ENCODE peak calls at places on chromosomes 16 and 17, in nine cellular contexts. Z, X, U, F, K, T, C, M and P are unnamed samples.

GRCh38 chr17:8522577-8522976 is 86.9 kb downstream of the NDEL1 start:
- DNase-seq in Z (no peak), X (no peak), U (no peak), F (no peak), K (no peak), T (no peak), C (no peak), M (no peak), P (no peak)

GRCh38 chr16:8901318-8901861 is 19.2 kb downstream of the LITAFD start:
- DNase-seq in Z (no peak), X (no peak), U (no peak), F (no peak), K (no peak), T (no peak), C (no peak), M (no peak), P (no peak)

GRCh38 chr16:3637371-3637923 is 17.0 kb upstream of the DNASE1 start:
- DNase-seq in Z (no peak), X (peak), U (no peak), F (no peak), K (no peak), T (no peak), C (no peak), M (no peak), P (no peak)

GRCh38 chr17:52158450-52159042 is at the start of gene CA10:
- DNase-seq in Z (no peak), X (no peak), U (no peak), F (no peak), K (no peak), T (no peak), C (no peak), M (no peak), P (no peak)

GRCh38 chr17:8894673-8895578 is 27.5 kb upstream of the PIK3R6 start:
- DNase-seq in Z (no peak), X (peak), U (no peak), F (peak), K (peak), T (peak), C (peak), M (peak), P (peak)

GRCh38 chr17:27425991-27426390 is 30.3 kb upstream of the KSR1 start:
- DNase-seq in Z (no peak), X (no peak), U (no peak), F (no peak), K (no peak), T (no peak), C (no peak), M (no peak), P (no peak)

GRCh38 chr16:19817875-19818274 is 66.8 kb downstream of the GPRC5B start:
- DNase-seq in Z (no peak), X (no peak), U (no peak), F (no peak), K (no peak), T (no peak), C (no peak), M (no peak), P (no peak)

GRCh38 chr17:59151591-59151990 is 3.4 kb downstream of the SKA2 start:
- DNase-seq in Z (no peak), X (no peak), U (no peak), F (no peak), K (no peak), T (no peak), C (no peak), M (no peak), P (no peak)

GRCh38 chr17:15893333-15894024 is 51.5 kb upstream of the ADORA2B start:
- DNase-seq in Z (no peak), X (no peak), U (no peak), F (no peak), K (no peak), T (no peak), C (no peak), M (no peak), P (no peak)

GRCh38 chr16:76955629-76956028 is 235.4 kb upstream of the MON1B start:
- DNase-seq in Z (no peak), X (no peak), U (no peak), F (no peak), K (no peak), T (peak), C (no peak), M (peak), P (no peak)

GRCh38 chr16:57711-58110 is 4.1 kb downstream of the SNRNP25 start:
- DNase-seq in Z (no peak), X (peak), U (no peak), F (no peak), K (no peak), T (peak), C (no peak), M (no peak), P (no peak)

GRCh38 chr17:46979023-46979870 is at the start of gene RPRML:
- DNase-seq in Z (no peak), X (peak), U (no peak), F (no peak), K (no peak), T (peak), C (no peak), M (peak), P (peak)

GRCh38 chr17:7479389-7480192 is at the start of gene ZBTB4:
- DNase-seq in Z (no peak), X (peak), U (no peak), F (no peak), K (peak), T (peak), C (no peak), M (peak), P (peak)